ENCODE peak calls at places on chromosomes 6 and 20, in six cellular contexts. X, C, V, J, F and Z are unnamed samples.

GRCh38 chr20:25058051-25058796 is at the start of gene ACSS1:
- DNase-seq in X (peak), C (peak), V (peak), J (no peak), F (peak), Z (peak)

GRCh38 chr6:108589244-108589730 is 28.6 kb downstream of the FOXO3 start:
- DNase-seq in X (peak), C (peak), V (peak), J (peak), F (peak), Z (peak)

GRCh38 chr6:131787955-131788712 is 19.7 kb upstream of the ENPP1 start:
- DNase-seq in X (peak), C (no peak), V (no peak), J (no peak), F (peak), Z (no peak)

GRCh38 chr6:134253681-134254080 is 64.2 kb downstream of the SGK1 start:
- DNase-seq in X (peak), C (no peak), V (no peak), J (peak), F (peak), Z (no peak)

GRCh38 chr6:150395388-150396009 is 26.7 kb downstream of the IYD start:
- DNase-seq in X (peak), C (peak), V (peak), J (peak), F (peak), Z (peak)

GRCh38 chr6:22470454-22471368 is 98.7 kb upstream of the HDGFL1 start:
- DNase-seq in X (peak), C (no peak), V (no peak), J (no peak), F (no peak), Z (no peak)

GRCh38 chr6:29941006-29941405 is 1.3 kb upstream of the HLA-A start:
- DNase-seq in X (no peak), C (no peak), V (no peak), J (no peak), F (peak), Z (no peak)

GRCh38 chr20:17622086-17622850 is 52.4 kb downstream of the DSTN start:
- DNase-seq in X (no peak), C (no peak), V (no peak), J (no peak), F (no peak), Z (no peak)

GRCh38 chr6:38603966-38604365 is 35.8 kb downstream of the BTBD9 start:
- DNase-seq in X (peak), C (no peak), V (no peak), J (no peak), F (peak), Z (peak)

GRCh38 chr6:157239148-157239547 is 84.2 kb downstream of the TMEM242 start:
- DNase-seq in X (no peak), C (no peak), V (no peak), J (no peak), F (no peak), Z (no peak)

GRCh38 chr6:100370265-100370664 is 94.5 kb downstream of the SIM1 start:
- DNase-seq in X (no peak), C (no peak), V (no peak), J (no peak), F (no peak), Z (peak)

GRCh38 chr20:25000268-25000801 is 7.8 kb upstream of the APMAP start:
- DNase-seq in X (peak), C (peak), V (no peak), J (no peak), F (peak), Z (peak)

GRCh38 chr20:44702776-44703175 is 12.4 kb upstream of the CCN5 start:
- DNase-seq in X (peak), C (no peak), V (no peak), J (no peak), F (peak), Z (no peak)

GRCh38 chr6:13417954-13418353 is 69.4 kb downstream of the GFOD1 start:
- DNase-seq in X (no peak), C (no peak), V (no peak), J (no peak), F (no peak), Z (no peak)

GRCh38 chr6:156102129-156102528 is 646.5 kb upstream of the NOX3 start:
- DNase-seq in X (peak), C (peak), V (peak), J (no peak), F (peak), Z (no peak)

GRCh38 chr6:155340464-155341129 is 26.3 kb upstream of the TFB1M start:
- DNase-seq in X (peak), C (peak), V (no peak), J (no peak), F (peak), Z (no peak)

GRCh38 chr6:167952512-167952859 is 45.0 kb upstream of the KIF25 start:
- DNase-seq in X (no peak), C (no peak), V (no peak), J (no peak), F (no peak), Z (no peak)

GRCh38 chr6:106973018-106973840 is 1.3 kb downstream of the CD24 start:
- DNase-seq in X (no peak), C (peak), V (no peak), J (peak), F (no peak), Z (peak)

GRCh38 chr6:11270030-11271027 is 37.9 kb upstream of the NEDD9 start:
- DNase-seq in X (peak), C (no peak), V (no peak), J (no peak), F (peak), Z (no peak)

GRCh38 chr20:8094415-8094818 is 37.6 kb upstream of the PLCB1 start:
- DNase-seq in X (peak), C (no peak), V (no peak), J (no peak), F (peak), Z (no peak)

GRCh38 chr20:438581-439469 is 23.5 kb downstream of the TBC1D20 start:
- DNase-seq in X (no peak), C (no peak), V (no peak), J (no peak), F (no peak), Z (no peak)

GRCh38 chr6:151067684-151068596 is 171.8 kb upstream of the AKAP12 start:
- DNase-seq in X (peak), C (no peak), V (peak), J (no peak), F (peak), Z (peak)

GRCh38 chr6:83057705-83058321 is 7.8 kb downstream of the UBE3D start:
- DNase-seq in X (peak), C (peak), V (peak), J (no peak), F (peak), Z (peak)

GRCh38 chr20:53345536-53346070 is 248.0 kb downstream of the ZNF217 start:
- DNase-seq in X (no peak), C (no peak), V (no peak), J (no peak), F (no peak), Z (no peak)

GRCh38 chr6:4383910-4384637 is 248.7 kb upstream of the ECI2 start:
- DNase-seq in X (no peak), C (peak), V (no peak), J (no peak), F (peak), Z (no peak)

GRCh38 chr20:41427833-41428232 is 61.2 kb upstream of the EMILIN3 start:
- DNase-seq in X (no peak), C (no peak), V (no peak), J (no peak), F (no peak), Z (no peak)

GRCh38 chr6:150720774-150721233 is 121.1 kb downstream of the PLEKHG1 start:
- DNase-seq in X (no peak), C (no peak), V (no peak), J (peak), F (no peak), Z (peak)

GRCh38 chr6:43052842-43053544 is 658 bp downstream of the CUL7 start:
- DNase-seq in X (peak), C (peak), V (no peak), J (no peak), F (peak), Z (peak)

GRCh38 chr6:33585403-33586107 is 5.5 kb upstream of the BAK1 start:
- DNase-seq in X (peak), C (peak), V (peak), J (peak), F (peak), Z (peak)

GRCh38 chr6:151269318-151269995 is 29.7 kb downstream of the AKAP12 start:
- DNase-seq in X (peak), C (no peak), V (no peak), J (no peak), F (peak), Z (no peak)

DNA sequence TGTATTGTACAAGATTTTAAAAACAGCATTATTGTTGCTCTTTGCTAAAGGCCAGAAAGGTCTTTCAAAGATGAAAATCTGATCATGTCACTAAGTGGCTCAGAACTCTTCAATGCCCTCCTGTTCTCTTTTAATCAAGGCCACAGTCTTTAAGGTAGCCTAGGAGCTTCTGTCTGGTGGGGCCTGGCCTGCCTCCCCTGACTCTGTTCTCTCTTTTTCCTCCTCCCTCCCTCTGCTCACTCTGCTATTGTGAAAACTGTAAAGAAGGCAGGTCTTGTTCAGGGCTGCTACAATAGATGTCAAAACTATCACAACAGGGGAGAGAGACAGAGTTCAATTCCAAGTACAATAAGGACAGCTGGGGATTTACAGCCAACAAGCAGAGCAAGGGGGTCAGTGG is 101.8 kb downstream of the TMEM200A start:
- DNase-seq in X (no peak), C (no peak), V (no peak), J (no peak), F (no peak), Z (no peak)
- H3K14ac ChIP-seq in X (no peak), C (no peak), V (no peak), J (no peak), F (no peak), Z (no peak)

GRCh38 chr20:59322813-59323469 is 22.5 kb downstream of the EDN3 start:
- DNase-seq in X (no peak), C (no peak), V (no peak), J (no peak), F (no peak), Z (no peak)

GRCh38 chr20:59320426-59320825 is 20.0 kb downstream of the EDN3 start:
- DNase-seq in X (no peak), C (no peak), V (no peak), J (no peak), F (no peak), Z (no peak)

GRCh38 chr20:59318803-59319202 is 18.4 kb downstream of the EDN3 start:
- DNase-seq in X (no peak), C (no peak), V (no peak), J (no peak), F (no peak), Z (no peak)

GRCh38 chr20:59322101-59322500 is 21.7 kb downstream of the EDN3 start:
- DNase-seq in X (no peak), C (no peak), V (no peak), J (no peak), F (no peak), Z (no peak)

DNA sequence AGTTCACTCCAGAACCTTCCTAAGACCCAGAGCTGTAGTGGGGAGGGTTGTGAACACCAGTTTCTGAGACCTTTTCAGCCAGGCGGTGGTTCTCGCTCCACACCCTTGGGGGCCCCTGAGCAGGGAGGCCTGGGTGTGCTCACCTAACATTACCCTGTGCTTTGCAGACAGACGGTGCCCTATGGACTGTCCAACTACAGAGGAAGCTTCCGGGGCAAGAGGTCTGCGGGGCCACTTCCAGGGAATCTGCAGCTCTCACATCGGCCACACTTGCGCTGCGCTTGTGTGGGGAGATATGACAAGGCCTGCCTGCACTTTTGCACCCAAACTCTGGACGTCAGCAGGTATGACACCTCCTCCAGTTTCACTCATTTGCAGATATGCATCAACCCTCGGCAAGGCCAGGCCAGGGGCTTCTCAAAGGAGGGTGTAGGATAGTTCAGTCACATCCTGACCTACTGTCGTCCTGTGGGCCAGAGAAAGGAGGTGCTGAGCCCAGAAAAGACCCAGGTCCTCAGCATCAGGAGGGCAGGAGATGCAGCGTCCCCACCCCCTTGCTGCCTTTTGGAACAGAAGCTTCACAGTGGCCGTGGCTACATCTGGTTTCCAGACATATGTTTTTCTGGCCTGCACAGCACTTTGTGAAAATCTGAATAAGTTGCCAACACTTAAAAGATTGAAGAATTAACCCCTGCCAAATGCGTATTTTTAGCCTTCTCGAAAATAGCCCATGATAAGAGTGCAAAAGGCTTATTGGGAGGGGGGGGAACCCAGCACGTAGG is 20.6 kb downstream of the EDN3 start:
- DNase-seq in X (no peak), C (no peak), V (no peak), J (no peak), F (no peak), Z (no peak)
- H4K91ac ChIP-seq in X (no peak), C (no peak), V (no peak), J (no peak), F (no peak), Z (no peak)

GRCh38 chr6:121349596-121349995 is 15.3 kb upstream of the TBC1D32 start:
- DNase-seq in X (no peak), C (no peak), V (no peak), J (no peak), F (no peak), Z (peak)
- H3K14ac ChIP-seq in X (no peak), C (no peak), V (no peak), J (no peak), F (no peak), Z (no peak)

DNA sequence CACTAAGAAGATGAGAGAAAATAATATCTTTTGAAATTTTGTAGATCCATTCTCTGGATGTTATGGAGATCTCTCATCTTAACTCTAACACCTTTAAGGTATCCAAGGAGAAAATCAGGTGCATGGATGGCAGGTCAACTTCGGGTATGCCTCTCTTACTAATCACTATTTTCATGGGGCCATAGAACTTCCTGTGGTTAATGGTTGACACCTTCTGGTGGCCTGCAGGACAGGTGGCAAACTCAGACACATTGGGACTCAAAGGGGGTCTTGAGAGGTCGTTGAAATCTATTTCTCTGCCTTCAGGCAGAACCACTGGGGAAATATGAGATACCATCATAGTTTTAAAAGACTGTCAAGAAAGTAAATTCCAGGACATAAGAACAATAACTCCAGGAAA is 76.5 kb downstream of the ADAT2 start:
- DNase-seq in X (no peak), C (no peak), V (no peak), J (no peak), F (no peak), Z (no peak)
- H4K91ac ChIP-seq in X (no peak), C (no peak), V (no peak), J (no peak), F (no peak), Z (no peak)

GRCh38 chr6:1716396-1716795 is 106.7 kb downstream of the FOXC1 start:
- DNase-seq in X (no peak), C (no peak), V (no peak), J (no peak), F (no peak), Z (no peak)

GRCh38 chr6:1713016-1713600 is 103.4 kb downstream of the FOXC1 start:
- DNase-seq in X (no peak), C (no peak), V (no peak), J (no peak), F (no peak), Z (no peak)

GRCh38 chr6:1715336-1715735 is 105.6 kb downstream of the FOXC1 start:
- DNase-seq in X (no peak), C (no peak), V (no peak), J (no peak), F (no peak), Z (no peak)

GRCh38 chr6:1719922-1720321 is 110.2 kb downstream of the FOXC1 start:
- DNase-seq in X (no peak), C (no peak), V (no peak), J (no peak), F (no peak), Z (no peak)

GRCh38 chr6:1716845-1717244 is 107.1 kb downstream of the FOXC1 start:
- DNase-seq in X (no peak), C (no peak), V (no peak), J (no peak), F (no peak), Z (no peak)
- H3K14ac ChIP-seq in X (no peak), C (no peak), V (no peak), J (no peak), F (no peak), Z (no peak)

GRCh38 chr6:127606131-127606562 is 29.2 kb downstream of the C6orf58 start:
- DNase-seq in X (peak), C (peak), V (peak), J (peak), F (peak), Z (peak)

GRCh38 chr6:127608554-127609270 is 31.7 kb downstream of the C6orf58 start:
- DNase-seq in X (no peak), C (no peak), V (no peak), J (no peak), F (no peak), Z (no peak)
- H4K91ac ChIP-seq in X (no peak), C (no peak), V (no peak), J (no peak), F (no peak), Z (no peak)